ENCODE peak calls at places on chromosome 17, in six cellular contexts. One of them, this sample, is unnamed.
A peak's percentile ranks its signal among the peaks of the same experiment; 100 is the strongest.

GRCh38 chr17:80871341-80871740 is 120.3 kb upstream of the CHMP6 start:
- DNase-seq in K562: no peak
- DNase-seq in GM12878: no peak
- DNase-seq in HCT116: no peak
- DNase-seq in H1: no peak
- DNase-seq in HepG2: no peak
- DNase-seq in this sample: no peak

GRCh38 chr17:41717408-41718286 is 5.5 kb downstream of the GAST start:
- DNase-seq in H1: no peak
- DNase-seq in GM12878: no peak
- DNase-seq in HCT116: no peak
- DNase-seq in HepG2: no peak
- DNase-seq in K562: no peak
- DNase-seq in this sample: no peak

GRCh38 chr17:77003699-77004098 is 135.5 kb downstream of the MGAT5B start:
- DNase-seq in HepG2: no peak
- DNase-seq in GM12878: no peak
- DNase-seq in HCT116: no peak
- DNase-seq in H1: no peak
- DNase-seq in K562: no peak
- DNase-seq in this sample: no peak

GRCh38 chr17:61157246-61157887 is 242.3 kb upstream of the TBX2 start:
- DNase-seq in H1: no peak
- DNase-seq in HepG2: no peak
- DNase-seq in GM12878: no peak
- DNase-seq in HCT116: no peak
- DNase-seq in K562: no peak
- DNase-seq in this sample: no peak

GRCh38 chr17:69448431-69449102 is 34.1 kb downstream of the MAP2K6 start:
- DNase-seq in HCT116: no peak
- DNase-seq in HepG2: no peak
- DNase-seq in H1: peak; percentile 76
- DNase-seq in GM12878: no peak
- DNase-seq in K562: no peak
- DNase-seq in this sample: peak; percentile 77

GRCh38 chr17:81508639-81509047 is 4.0 kb downstream of the ACTG1 start:
- DNase-seq in GM12878: no peak
- DNase-seq in H1: no peak
- DNase-seq in HCT116: peak; percentile 84
- DNase-seq in K562: no peak
- DNase-seq in HepG2: peak; percentile 51
- DNase-seq in this sample: no peak

GRCh38 chr17:78401891-78402290 is 23.4 kb downstream of the PGS1 start:
- DNase-seq in GM12878: no peak
- DNase-seq in HepG2: no peak
- DNase-seq in K562: no peak
- DNase-seq in H1: no peak
- DNase-seq in HCT116: no peak
- DNase-seq in this sample: no peak

GRCh38 chr17:81096741-81097133 is 61.8 kb downstream of the BAIAP2 start:
- DNase-seq in GM12878: no peak
- DNase-seq in HepG2: no peak
- DNase-seq in K562: no peak
- DNase-seq in HCT116: no peak
- DNase-seq in H1: no peak
- DNase-seq in this sample: no peak

GRCh38 chr17:40290629-40291296 is 3.1 kb downstream of the CDC6 start:
- DNase-seq in K562: no peak
- DNase-seq in GM12878: no peak
- DNase-seq in HepG2: peak; percentile 86
- DNase-seq in HCT116: peak; percentile 69
- DNase-seq in H1: no peak
- DNase-seq in this sample: no peak

GRCh38 chr17:17191346-17191792 is 14.8 kb downstream of the PLD6 start:
- DNase-seq in HepG2: no peak
- DNase-seq in H1: no peak
- DNase-seq in K562: no peak
- DNase-seq in HCT116: no peak
- DNase-seq in GM12878: no peak
- DNase-seq in this sample: no peak

GRCh38 chr17:19744922-19745757 is 3.0 kb downstream of the ALDH3A1 start:
- DNase-seq in HepG2: no peak
- DNase-seq in K562: peak; percentile 42
- DNase-seq in HCT116: peak; percentile 61
- DNase-seq in H1: peak; percentile 100
- DNase-seq in GM12878: no peak
- DNase-seq in this sample: peak; percentile 80

GRCh38 chr17:10532026-10532425 is 13.7 kb upstream of the MYH1 start:
- DNase-seq in K562: no peak
- DNase-seq in HCT116: no peak
- DNase-seq in GM12878: no peak
- DNase-seq in HepG2: no peak
- DNase-seq in H1: no peak
- DNase-seq in this sample: no peak

GRCh38 chr17:45857977-45858708 is 13.5 kb downstream of the SPPL2C start:
- DNase-seq in HepG2: peak; percentile 40
- DNase-seq in K562: peak; percentile 55
- DNase-seq in GM12878: no peak
- DNase-seq in HCT116: no peak
- DNase-seq in H1: peak; percentile 70
- DNase-seq in this sample: peak; percentile 15

GRCh38 chr17:13114601-13115024 is 96.8 kb upstream of the ELAC2 start:
- DNase-seq in GM12878: no peak
- DNase-seq in HCT116: peak; percentile 13
- DNase-seq in K562: peak; percentile 37
- DNase-seq in H1: peak; percentile 68
- DNase-seq in HepG2: peak; percentile 24
- DNase-seq in this sample: peak; percentile 18

GRCh38 chr17:2485543-2485942 is 26.1 kb downstream of the METTL16 start:
- DNase-seq in GM12878: no peak
- DNase-seq in K562: no peak
- DNase-seq in H1: no peak
- DNase-seq in HCT116: no peak
- DNase-seq in HepG2: peak; percentile 61
- DNase-seq in this sample: no peak

GRCh38 chr17:50635720-50636144 is 1.1 kb downstream of the ABCC3 start:
- DNase-seq in K562: no peak
- DNase-seq in H1: no peak
- DNase-seq in HCT116: no peak
- DNase-seq in HepG2: no peak
- DNase-seq in GM12878: no peak
- DNase-seq in this sample: no peak

GRCh38 chr17:70169707-70170597 is 620 bp downstream of the KCNJ2 start:
- DNase-seq in GM12878: no peak
- DNase-seq in K562: no peak
- DNase-seq in HepG2: no peak
- DNase-seq in HCT116: no peak
- DNase-seq in H1: no peak
- DNase-seq in this sample: no peak

GRCh38 chr17:13589658-13590057 is 12.1 kb downstream of the HS3ST3A1 start:
- DNase-seq in H1: no peak
- DNase-seq in HepG2: no peak
- DNase-seq in GM12878: no peak
- DNase-seq in K562: no peak
- DNase-seq in HCT116: no peak
- DNase-seq in this sample: no peak

GRCh38 chr17:43021739-43022512 is at the start of gene VAT1:
- DNase-seq in GM12878: no peak
- DNase-seq in HepG2: peak; percentile 72
- DNase-seq in K562: peak; percentile 71
- DNase-seq in H1: peak; percentile 89
- DNase-seq in HCT116: peak; percentile 46
- DNase-seq in this sample: peak; percentile 68

GRCh38 chr17:27241346-27241946 is 52.5 kb upstream of the WSB1 start:
- DNase-seq in HCT116: peak; percentile 41
- DNase-seq in K562: no peak
- DNase-seq in GM12878: no peak
- DNase-seq in H1: no peak
- DNase-seq in HepG2: no peak
- DNase-seq in this sample: no peak

GRCh38 chr17:7465481-7466275 is 13.8 kb downstream of the ZBTB4 start:
- DNase-seq in H1: no peak
- DNase-seq in HCT116: no peak
- DNase-seq in GM12878: no peak
- DNase-seq in HepG2: no peak
- DNase-seq in K562: no peak
- DNase-seq in this sample: no peak

GRCh38 chr17:6072157-6072556 is 2.0 kb downstream of the WSCD1 start:
- DNase-seq in HepG2: no peak
- DNase-seq in K562: no peak
- DNase-seq in GM12878: no peak
- DNase-seq in H1: no peak
- DNase-seq in HCT116: no peak
- DNase-seq in this sample: no peak

GRCh38 chr17:58270476-58271290 is 10.1 kb downstream of the MPO start:
- DNase-seq in HCT116: peak; percentile 43
- DNase-seq in GM12878: no peak
- DNase-seq in K562: peak; percentile 61
- DNase-seq in HepG2: no peak
- DNase-seq in H1: peak; percentile 54
- DNase-seq in this sample: no peak

GRCh38 chr17:27535975-27536374 is 79.7 kb downstream of the KSR1 start:
- DNase-seq in HepG2: no peak
- DNase-seq in K562: no peak
- DNase-seq in GM12878: no peak
- DNase-seq in H1: no peak
- DNase-seq in HCT116: no peak
- DNase-seq in this sample: no peak

GRCh38 chr17:78735832-78736525 is 46.1 kb downstream of the CYTH1 start:
- DNase-seq in H1: no peak
- DNase-seq in GM12878: no peak
- DNase-seq in HepG2: peak; percentile 50
- DNase-seq in HCT116: no peak
- DNase-seq in K562: no peak
- DNase-seq in this sample: no peak

GRCh38 chr17:78159575-78160158 is 8.7 kb upstream of the SYNGR2 start:
- DNase-seq in HCT116: no peak
- DNase-seq in HepG2: peak; percentile 90
- DNase-seq in GM12878: peak; percentile 77
- DNase-seq in K562: no peak
- DNase-seq in H1: no peak
- DNase-seq in this sample: no peak

GRCh38 chr17:58224315-58224714 is 5.3 kb upstream of the MKS1 start:
- DNase-seq in GM12878: no peak
- DNase-seq in HCT116: peak; percentile 28
- DNase-seq in K562: no peak
- DNase-seq in H1: no peak
- DNase-seq in HepG2: no peak
- DNase-seq in this sample: no peak

GRCh38 chr17:49987681-49988441 is 7.2 kb downstream of the DLX3 start:
- DNase-seq in HCT116: no peak
- DNase-seq in GM12878: no peak
- DNase-seq in HepG2: no peak
- DNase-seq in H1: peak; percentile 51
- DNase-seq in K562: no peak
- DNase-seq in this sample: no peak

GRCh38 chr17:38897176-38897575 is 27.3 kb downstream of the LASP1 start:
- DNase-seq in GM12878: no peak
- DNase-seq in H1: no peak
- DNase-seq in HepG2: no peak
- DNase-seq in K562: no peak
- DNase-seq in HCT116: no peak
- DNase-seq in this sample: no peak

GRCh38 chr17:42484304-42484703 is 25.6 kb downstream of the ATP6V0A1 start:
- DNase-seq in K562: no peak
- DNase-seq in GM12878: peak; percentile 70
- DNase-seq in HCT116: no peak
- DNase-seq in H1: no peak
- DNase-seq in HepG2: peak; percentile 99
- DNase-seq in this sample: no peak

GRCh38 chr17:21214015-21214776 is at the start of gene TMEM11:
- DNase-seq in GM12878: peak; percentile 71
- DNase-seq in H1: peak; percentile 97
- DNase-seq in HepG2: peak; percentile 86
- DNase-seq in HCT116: peak; percentile 79
- DNase-seq in K562: peak; percentile 88
- DNase-seq in this sample: peak; percentile 86

GRCh38 chr17:28861393-28862203 is 6.8 kb downstream of the ERAL1 start:
- DNase-seq in HCT116: no peak
- DNase-seq in K562: peak; percentile 79
- DNase-seq in HepG2: no peak
- DNase-seq in H1: no peak
- DNase-seq in GM12878: no peak
- DNase-seq in this sample: no peak
- TF ChIP-seq ZNF274 in HCT116: no peak
- TF ChIP-seq ZNF274 in K562: no peak
- TF ChIP-seq ZNF274 in HepG2: no peak
- TF ChIP-seq ZNF274 in H1: no peak
- TF ChIP-seq ZNF274 in GM12878: no peak
- TF ChIP-seq ZNF274 in this sample: no peak

GRCh38 chr17:4769628-4770027 is 2.1 kb upstream of the TM4SF5 start:
- DNase-seq in HepG2: peak; percentile 43
- DNase-seq in HCT116: no peak
- DNase-seq in K562: no peak
- DNase-seq in H1: no peak
- DNase-seq in GM12878: no peak
- DNase-seq in this sample: no peak
- TF ChIP-seq ZNF274 in HepG2: no peak
- TF ChIP-seq ZNF274 in HCT116: no peak
- TF ChIP-seq ZNF274 in K562: no peak
- TF ChIP-seq ZNF274 in H1: no peak
- TF ChIP-seq ZNF274 in GM12878: no peak
- TF ChIP-seq ZNF274 in this sample: no peak

GRCh38 chr17:35797918-35798317 is 2.5 kb upstream of the MMP28 start:
- DNase-seq in HepG2: no peak
- DNase-seq in H1: peak; percentile 14
- DNase-seq in GM12878: no peak
- DNase-seq in HCT116: no peak
- DNase-seq in K562: no peak
- DNase-seq in this sample: no peak

GRCh38 chr17:35801583-35802224 is 6.3 kb upstream of the MMP28 start:
- DNase-seq in HCT116: no peak
- DNase-seq in GM12878: no peak
- DNase-seq in HepG2: no peak
- DNase-seq in K562: peak; percentile 30
- DNase-seq in H1: no peak
- DNase-seq in this sample: no peak

GRCh38 chr17:35797370-35797769 is 1.9 kb upstream of the MMP28 start:
- DNase-seq in HCT116: no peak
- DNase-seq in GM12878: no peak
- DNase-seq in K562: no peak
- DNase-seq in H1: peak; percentile 36
- DNase-seq in HepG2: no peak
- DNase-seq in this sample: no peak

GRCh38 chr17:35796942-35797341 is 1.5 kb upstream of the MMP28 start:
- DNase-seq in GM12878: no peak
- DNase-seq in HCT116: no peak
- DNase-seq in K562: no peak
- DNase-seq in HepG2: no peak
- DNase-seq in H1: peak; percentile 2
- DNase-seq in this sample: no peak

GRCh38 chr17:35799942-35800341 is 4.5 kb upstream of the MMP28 start:
- DNase-seq in H1: no peak
- DNase-seq in GM12878: no peak
- DNase-seq in HepG2: no peak
- DNase-seq in HCT116: no peak
- DNase-seq in K562: no peak
- DNase-seq in this sample: no peak
- TF ChIP-seq ZNF274 in H1: no peak
- TF ChIP-seq ZNF274 in GM12878: no peak
- TF ChIP-seq ZNF274 in HepG2: no peak
- TF ChIP-seq ZNF274 in HCT116: no peak
- TF ChIP-seq ZNF274 in K562: no peak
- TF ChIP-seq ZNF274 in this sample: no peak

GRCh38 chr17:62822080-62822904 is 14.2 kb upstream of the MARCHF10 start:
- DNase-seq in H1: no peak
- DNase-seq in HepG2: peak; percentile 16
- DNase-seq in K562: no peak
- DNase-seq in GM12878: no peak
- DNase-seq in HCT116: no peak
- DNase-seq in this sample: no peak
- TF ChIP-seq ZNF274 in H1: no peak
- TF ChIP-seq ZNF274 in HepG2: no peak
- TF ChIP-seq ZNF274 in K562: no peak
- TF ChIP-seq ZNF274 in GM12878: no peak
- TF ChIP-seq ZNF274 in HCT116: no peak
- TF ChIP-seq ZNF274 in this sample: no peak

This sample was measured in NT2/D1.